ENCODE peak calls at places on chromosomes 11 and 22, in ten cellular contexts. A is A549, R is mucosa of descending colon, I is ovary, T is brain microvascular endothelial cell, L is transverse colon, H is stomach, N is Calu3, F is lower leg skin, M is B cell. B is an unnamed sample.

GRCh38 chr11:109071712-109072524 is 350.1 kb upstream of the C11orf87 start:
- DNase-seq in L (no peak), N (no peak), M (no peak), A (no peak), T (no peak), F (no peak), H (no peak), I (peak), R (no peak), B (no peak)

GRCh38 chr11:36333897-36334296 is 37.8 kb downstream of the PRR5L start:
- DNase-seq in L (no peak), T (peak), A (peak), F (no peak), N (no peak), I (no peak), R (no peak), M (no peak), H (no peak), B (no peak)

GRCh38 chr11:42524534-42525227 is 787.1 kb upstream of the API5 start:
- DNase-seq in M (no peak), H (peak), L (peak), I (peak), F (no peak), T (peak), R (no peak), A (peak), N (peak), B (peak)

GRCh38 chr22:44288951-44289350 is 23.8 kb downstream of the SHISAL1 start:
- DNase-seq in H (no peak), L (no peak), I (no peak), M (no peak), R (no peak), F (no peak), T (no peak), N (no peak), A (no peak), B (no peak)

GRCh38 chr11:89441606-89442005 is 49.6 kb downstream of the NOX4 start:
- DNase-seq in N (no peak), A (no peak), M (no peak), I (no peak), L (no peak), R (no peak), T (no peak), F (no peak), H (no peak), B (no peak)

GRCh38 chr22:43109921-43110443 is 568 bp upstream of the BIK start:
- DNase-seq in F (no peak), I (no peak), N (no peak), T (no peak), H (no peak), A (no peak), L (no peak), R (peak), M (no peak), B (no peak)

GRCh38 chr11:12269104-12269441 is 108.3 kb upstream of the PARVA start:
- DNase-seq in H (peak), N (no peak), A (no peak), L (no peak), I (no peak), T (no peak), M (no peak), F (no peak), R (no peak), B (no peak)

GRCh38 chr11:12430912-12431311 is 53.5 kb downstream of the PARVA start:
- DNase-seq in N (peak), M (no peak), H (peak), R (peak), T (peak), F (peak), A (peak), L (peak), I (peak), B (no peak)

GRCh38 chr11:119625206-119625988 is 103.6 kb downstream of the NECTIN1 start:
- DNase-seq in T (no peak), N (no peak), F (no peak), L (no peak), R (no peak), A (no peak), M (no peak), H (no peak), I (no peak), B (no peak)

GRCh38 chr11:75463106-75463774 is 30.2 kb upstream of the KLHL35 start:
- DNase-seq in F (no peak), L (no peak), A (no peak), N (no peak), H (no peak), T (no peak), M (no peak), R (no peak), I (no peak), B (no peak)

GRCh38 chr11:106959800-106960199 is 58.5 kb downstream of the GUCY1A2 start:
- DNase-seq in H (no peak), I (no peak), L (no peak), N (no peak), M (no peak), T (peak), R (no peak), A (no peak), F (no peak), B (no peak)

GRCh38 chr11:70203749-70204465 is 811 bp downstream of the FADD start:
- DNase-seq in R (peak), A (peak), I (peak), F (no peak), N (peak), L (peak), H (peak), M (peak), T (peak), B (peak)

GRCh38 chr11:17421781-17422180 is 33.3 kb upstream of the KCNJ11 start:
- DNase-seq in L (no peak), N (no peak), I (no peak), T (no peak), R (peak), A (no peak), F (no peak), M (no peak), H (no peak), B (no peak)

GRCh38 chr11:61922539-61922938 is 5.2 kb upstream of the RAB3IL1 start:
- DNase-seq in N (no peak), M (no peak), T (peak), R (peak), F (peak), L (peak), H (peak), I (peak), A (no peak), B (peak)

GRCh38 chr11:128428876-128429416 is 158.4 kb downstream of the ETS1 start:
- DNase-seq in I (no peak), R (no peak), T (no peak), L (no peak), A (no peak), H (no peak), N (no peak), F (no peak), M (no peak), B (no peak)

GRCh38 chr11:61158691-61159381 is 2.4 kb downstream of the VPS37C start:
- DNase-seq in N (peak), R (no peak), A (no peak), I (no peak), L (peak), F (no peak), H (no peak), M (no peak), T (peak), B (no peak)

GRCh38 chr22:43114958-43115357 is 4.4 kb downstream of the BIK start:
- DNase-seq in I (no peak), L (peak), F (no peak), M (no peak), N (peak), T (no peak), R (peak), H (peak), A (no peak), B (no peak)

GRCh38 chr11:75350743-75351540 is 519 bp downstream of the ARRB1 start:
- DNase-seq in A (no peak), R (peak), H (peak), F (peak), L (peak), I (peak), M (no peak), N (no peak), T (no peak), B (no peak)

GRCh38 chr11:65298655-65299179 is 15.9 kb upstream of the CDC42EP2 start:
- DNase-seq in R (peak), F (no peak), H (no peak), I (peak), L (peak), M (no peak), A (no peak), T (peak), N (no peak), B (no peak)

GRCh38 chr11:66612458-66612857 is 4.0 kb upstream of the RBM14 start:
- DNase-seq in F (no peak), N (no peak), R (no peak), L (no peak), I (no peak), M (no peak), A (no peak), T (no peak), H (no peak), B (no peak)

GRCh38 chr11:76791861-76792260 is 8.7 kb downstream of the TSKU start:
- DNase-seq in I (no peak), N (no peak), M (no peak), F (peak), T (peak), H (peak), A (peak), R (no peak), L (no peak), B (no peak)

GRCh38 chr11:76241243-76242000 is 35.1 kb upstream of the WNT11 start:
- DNase-seq in N (no peak), F (no peak), A (no peak), R (no peak), M (no peak), T (no peak), I (no peak), L (no peak), H (no peak), B (no peak)

GRCh38 chr11:71491531-71492329 is 35.3 kb upstream of the KRTAP5-7 start:
- DNase-seq in M (no peak), L (no peak), T (no peak), F (peak), I (no peak), H (peak), N (no peak), R (no peak), A (no peak), B (peak)

GRCh38 chr11:70810131-70810530 is 411.8 kb downstream of the CTTN start:
- DNase-seq in H (no peak), N (no peak), I (no peak), R (no peak), A (no peak), T (no peak), F (no peak), L (no peak), M (no peak), B (no peak)

GRCh38 chr11:770642-771616 is 6.4 kb downstream of the GATD1 start:
- DNase-seq in R (no peak), T (no peak), N (no peak), F (peak), H (no peak), L (no peak), I (no peak), A (no peak), M (no peak), B (no peak)

GRCh38 chr11:117295438-117296137 is 4.4 kb downstream of the BACE1-AS start:
- DNase-seq in N (no peak), R (no peak), L (no peak), T (no peak), A (no peak), H (no peak), M (no peak), I (no peak), F (no peak), B (no peak)

GRCh38 chr22:25172153-25172552 is 27.5 kb upstream of the CRYBB3 start:
- DNase-seq in N (peak), I (no peak), A (peak), M (no peak), F (no peak), T (no peak), R (peak), H (peak), L (peak), B (peak)

GRCh38 chr22:38955250-38955775 is 2.1 kb upstream of the APOBEC3A start:
- DNase-seq in M (no peak), H (no peak), N (no peak), F (no peak), R (peak), L (no peak), A (no peak), T (no peak), I (no peak), B (no peak)

GRCh38 chr11:31397239-31397834 is 27.7 kb downstream of the DNAJC24 start:
- DNase-seq in T (no peak), N (no peak), L (no peak), M (no peak), R (no peak), I (no peak), A (peak), F (no peak), H (no peak), B (peak)

GRCh38 chr22:49664891-49665290 is 162.8 kb downstream of the BRD1 start:
- DNase-seq in L (no peak), M (no peak), R (no peak), I (no peak), T (no peak), F (peak), H (no peak), N (no peak), A (no peak), B (no peak)

GRCh38 chr11:128040603-128041002 is 546.8 kb downstream of the ETS1 start:
- DNase-seq in T (no peak), H (no peak), A (no peak), N (no peak), F (no peak), L (no peak), R (no peak), I (no peak), M (no peak), B (no peak)

GRCh38 chr11:126601550-126602215 is 246.2 kb downstream of the ST3GAL4 start:
- DNase-seq in R (no peak), A (no peak), I (no peak), F (no peak), M (no peak), H (no peak), N (no peak), L (no peak), T (no peak), B (no peak)

GRCh38 chr11:20754957-20755356 is 85.6 kb downstream of the NELL1 start:
- DNase-seq in L (no peak), N (no peak), H (no peak), I (no peak), M (no peak), R (no peak), A (peak), T (no peak), F (no peak), B (no peak)

GRCh38 chr11:116778556-116778955 is 5.8 kb upstream of the BUD13 start:
- DNase-seq in N (no peak), R (no peak), T (no peak), F (no peak), L (no peak), M (no peak), H (no peak), I (no peak), A (no peak), B (no peak)

GRCh38 chr22:47406896-47407295 is 644.4 kb downstream of the TBC1D22A start:
- DNase-seq in I (no peak), L (no peak), F (peak), H (no peak), M (no peak), A (no peak), R (no peak), N (no peak), T (no peak), B (no peak)

GRCh38 chr22:47407626-47408025 is 645.2 kb downstream of the TBC1D22A start:
- DNase-seq in T (no peak), L (no peak), R (no peak), A (no peak), F (peak), H (no peak), I (no peak), M (no peak), N (no peak), B (no peak)

GRCh38 chr22:47409501-47410275 is 647.2 kb downstream of the TBC1D22A start:
- DNase-seq in F (peak), H (no peak), I (no peak), T (no peak), N (no peak), R (no peak), L (no peak), A (no peak), M (no peak), B (no peak)

GRCh38 chr22:47406180-47406723 is 643.8 kb downstream of the TBC1D22A start:
- DNase-seq in T (no peak), A (no peak), M (no peak), R (no peak), N (no peak), H (no peak), I (no peak), L (no peak), F (no peak), B (no peak)

DNA sequence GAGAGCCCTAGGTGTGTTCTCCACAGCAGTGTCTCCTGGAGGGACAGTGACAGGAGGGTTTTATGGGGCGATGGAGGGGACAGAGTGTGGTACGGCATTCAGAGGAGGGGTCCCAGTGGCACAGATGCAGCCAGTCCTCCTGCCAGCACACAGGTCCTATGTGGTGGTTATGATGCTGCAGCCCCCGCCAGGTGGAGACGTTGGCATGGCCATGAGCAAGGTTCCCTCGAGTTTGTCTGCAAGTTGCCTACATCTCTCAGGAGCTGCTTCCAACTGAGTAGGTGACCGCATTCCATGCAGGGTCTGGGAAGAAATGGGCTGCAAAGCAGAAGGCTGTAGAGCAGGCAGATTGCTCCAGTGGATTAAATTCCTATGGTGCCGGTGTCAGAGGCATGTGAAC is 646.0 kb downstream of the TBC1D22A start:
- DNase-seq in N (no peak), A (peak), M (no peak), T (no peak), I (no peak), L (no peak), R (no peak), F (peak), H (no peak), B (no peak)
- TF ChIP-seq CTCF in N (no peak), A (no peak), M (no peak), T (no peak), I (no peak), L (no peak), R (no peak), F (no peak), H (no peak), B (no peak)

DNA sequence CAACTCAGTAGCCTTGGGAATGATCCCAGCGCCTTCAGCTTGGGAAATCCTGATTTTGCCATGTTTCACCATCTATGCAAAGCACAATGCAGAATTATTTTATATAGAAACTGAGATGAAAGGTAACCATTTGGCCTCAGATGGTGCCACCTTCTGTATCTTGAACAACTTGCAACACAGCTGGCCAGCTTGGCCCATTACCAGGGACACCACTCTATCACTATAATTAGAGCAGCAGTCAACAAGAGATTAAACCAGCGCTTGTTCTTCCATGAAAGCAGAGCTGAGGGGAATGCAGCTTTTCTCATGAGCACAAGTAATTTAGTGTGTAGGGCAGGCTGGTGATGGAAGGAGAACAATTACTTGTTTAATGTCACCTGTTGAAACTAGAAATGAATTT is 6.7 kb upstream of the ZDHHC13 start:
- DNase-seq in T (no peak), R (no peak), H (peak), M (no peak), N (no peak), A (no peak), L (no peak), I (no peak), F (no peak), B (no peak)
- TF ChIP-seq CTCF in T (no peak), R (no peak), H (no peak), M (no peak), N (no peak), A (no peak), L (no peak), I (no peak), F (no peak), B (no peak)

GRCh38 chr11:23113887-23114216 is 253.6 kb upstream of the CCDC179 start:
- DNase-seq in T (no peak), N (no peak), H (no peak), F (no peak), I (no peak), R (no peak), M (no peak), L (no peak), A (no peak), B (no peak)

GRCh38 chr11:23112390-23112789 is 252.1 kb upstream of the CCDC179 start:
- DNase-seq in L (no peak), R (no peak), M (no peak), T (no peak), A (no peak), N (no peak), H (no peak), I (no peak), F (no peak), B (no peak)

DNA sequence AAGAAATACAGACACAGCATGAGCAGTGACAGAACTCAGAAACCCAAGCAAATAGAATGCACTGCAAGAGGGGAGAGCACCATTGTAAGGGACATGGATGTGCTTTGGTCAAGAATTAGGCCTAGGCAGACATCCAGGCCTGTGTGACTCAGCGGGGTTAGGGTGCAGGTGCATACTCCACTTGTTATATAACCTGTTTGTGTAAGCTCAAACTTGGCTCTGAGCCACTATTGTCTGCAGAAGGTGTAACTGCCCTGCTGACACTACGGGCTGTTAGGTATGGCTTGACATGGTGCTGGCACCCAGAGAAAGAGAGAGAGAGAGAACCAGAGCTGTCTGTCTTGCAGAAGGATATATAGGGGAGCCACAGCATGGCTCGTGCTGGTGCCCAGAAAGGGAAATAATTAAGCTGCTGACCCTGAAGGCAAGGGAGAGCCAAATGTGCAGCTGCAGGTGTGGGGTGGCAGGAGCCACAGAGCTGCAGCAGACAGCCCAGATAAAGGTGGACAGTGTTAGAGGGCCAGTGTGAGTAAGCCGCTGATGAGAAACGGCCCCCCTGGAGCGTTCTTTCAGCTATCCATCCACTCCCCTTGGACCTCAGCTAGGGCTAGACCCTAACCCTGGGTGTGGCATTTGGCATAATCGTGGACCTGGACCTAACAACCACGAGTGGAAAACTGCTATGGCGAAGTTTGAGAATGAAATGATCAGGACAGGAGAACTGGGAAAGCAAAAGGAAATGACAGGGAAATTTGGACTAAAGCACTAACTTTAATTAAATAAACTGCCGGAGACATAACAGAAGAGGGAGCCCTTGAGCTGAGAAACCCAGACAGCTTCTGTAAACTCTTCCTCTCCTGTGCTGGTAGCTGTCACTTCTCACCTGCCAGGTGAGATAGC is 253.0 kb upstream of the CCDC179 start:
- DNase-seq in M (no peak), A (peak), N (peak), R (peak), T (peak), F (no peak), I (no peak), H (peak), L (peak), B (peak)
- TF ChIP-seq CTCF in M (no peak), A (peak), N (peak), R (no peak), T (peak), F (no peak), I (no peak), H (peak), L (peak), B (peak)

DNA sequence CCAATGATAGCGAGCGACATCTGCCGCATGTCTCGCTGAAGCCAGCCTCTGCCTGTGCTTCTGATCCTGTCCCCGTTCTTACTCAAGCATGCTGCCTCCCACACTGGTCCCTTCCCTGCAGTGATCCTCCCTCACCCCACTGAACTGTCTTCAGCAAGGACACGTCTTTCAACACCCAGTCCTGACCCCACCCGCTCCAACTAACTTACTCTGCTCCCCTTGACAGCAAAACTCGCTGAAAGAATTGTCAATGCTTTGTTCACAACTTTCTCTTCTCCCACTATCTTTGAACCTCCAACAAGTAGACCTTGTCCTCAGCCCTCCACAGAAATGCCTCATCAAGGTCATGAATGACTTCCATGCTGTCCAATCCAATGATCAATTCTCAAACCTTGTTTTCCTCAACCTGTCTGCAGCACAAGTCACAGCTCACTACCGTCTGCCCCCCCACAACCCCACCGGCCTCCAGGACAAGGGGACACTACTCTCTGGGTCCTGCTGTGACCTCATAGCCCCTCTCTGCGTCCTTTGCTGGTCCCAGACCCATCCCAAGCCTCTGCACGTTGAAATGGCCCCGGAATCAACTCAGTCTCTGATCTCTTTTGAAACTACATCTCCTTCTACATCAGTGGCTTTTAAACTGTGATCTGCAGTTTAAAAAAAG is 108.0 kb downstream of the MICAL3 start:
- DNase-seq in M (peak), F (no peak), N (no peak), T (no peak), H (no peak), R (no peak), A (no peak), L (no peak), I (no peak), B (no peak)
- TF ChIP-seq CTCF in M (no peak), F (no peak), N (no peak), T (no peak), H (no peak), R (no peak), A (no peak), L (no peak), I (no peak), B (no peak)